ENCODE peak calls at places on chromosomes 12 and 14, in eight cellular contexts. Q is AG04450; D is mesenchymal stem cell; A is osteoblast; F is PC-9; O is cardiac muscle cell; X is colonic mucosa; Y is CD8-positive, alpha-beta T cell. C is an unnamed sample. For H3K27me3, the result is how much of the 10 kb centered on the place peaks cover.

GRCh38 chr14:105051182-105052109 is 13.8 kb downstream of the GPR132 start:
- DNase-seq in D (no peak), O (no peak), A (peak), F (no peak), Q (no peak), Y (no peak), X (no peak), C (no peak)

GRCh38 chr14:24430143-24430681 is 458 bp downstream of the KHNYN start:
- DNase-seq in Y (peak), F (peak), A (peak), X (peak), Q (no peak), O (peak), D (peak), C (peak)

GRCh38 chr14:74879427-74880180 is 2.1 kb upstream of the DLST start:
- DNase-seq in F (no peak), O (no peak), X (no peak), Y (no peak), A (no peak), D (peak), Q (no peak), C (no peak)

GRCh38 chr12:122067966-122068365 is 10.6 kb upstream of the MLXIP start:
- DNase-seq in D (peak), X (no peak), F (no peak), Q (no peak), O (peak), Y (no peak), A (peak), C (peak)

GRCh38 chr12:94240171-94240570 is 91.8 kb downstream of the PLXNC1 start:
- DNase-seq in Y (no peak), D (no peak), A (no peak), X (no peak), F (no peak), Q (no peak), O (no peak), C (no peak)

GRCh38 chr12:109475993-109476806 is 900 bp downstream of the KCTD10 start:
- DNase-seq in X (no peak), A (no peak), D (no peak), Y (no peak), Q (no peak), F (no peak), O (no peak), C (no peak)

GRCh38 chr12:75116611-75117010 is 93.0 kb downstream of the KCNC2 start:
- DNase-seq in F (no peak), O (no peak), D (no peak), Q (no peak), X (no peak), Y (no peak), A (no peak), C (no peak)

GRCh38 chr12:98064501-98064900 is 450.9 kb upstream of the TMPO start:
- DNase-seq in O (no peak), Q (no peak), D (no peak), Y (no peak), X (no peak), A (no peak), F (no peak), C (no peak)

GRCh38 chr12:65875635-65876034 is 51.4 kb downstream of the HMGA2 start:
- DNase-seq in D (peak), A (no peak), F (no peak), Y (no peak), O (peak), Q (no peak), X (no peak), C (no peak)

GRCh38 chr12:12503384-12504078 is 59.1 kb downstream of the DUSP16 start:
- DNase-seq in O (no peak), D (no peak), A (peak), F (no peak), Q (no peak), X (no peak), Y (no peak), C (no peak)

GRCh38 chr14:20460458-20461229 is 590 bp downstream of the PIP4P1 start:
- DNase-seq in Q (no peak), X (peak), O (no peak), F (peak), D (no peak), A (peak), Y (peak), C (no peak)

GRCh38 chr14:71533396-71533795 is 398.8 kb upstream of the RGS6 start:
- DNase-seq in Y (no peak), O (peak), X (no peak), A (peak), F (no peak), D (no peak), Q (no peak), C (no peak)

GRCh38 chr14:31583043-31583442 is 21.8 kb downstream of the NUBPL start:
- DNase-seq in D (no peak), Q (no peak), Y (no peak), F (no peak), A (no peak), X (no peak), O (peak), C (no peak)

GRCh38 chr12:27973487-27973890 is 956 bp upstream of the PTHLH start:
- DNase-seq in F (no peak), A (peak), D (peak), Q (no peak), Y (no peak), O (peak), X (no peak), C (no peak)

GRCh38 chr12:27974735-27975221 is 2.2 kb upstream of the PTHLH start:
- DNase-seq in F (no peak), Y (no peak), O (peak), Q (no peak), X (no peak), D (no peak), A (peak), C (no peak)

GRCh38 chr12:27979145-27979544 is 6.6 kb upstream of the PTHLH start:
- DNase-seq in X (no peak), F (no peak), Q (no peak), O (no peak), D (no peak), Y (no peak), A (no peak), C (no peak)

GRCh38 chr12:27972721-27973120 is at the start of gene PTHLH:
- DNase-seq in D (no peak), F (no peak), Q (no peak), O (no peak), X (no peak), Y (no peak), A (no peak), C (no peak)

GRCh38 chr12:27975222-27976136 is 2.9 kb upstream of the PTHLH start:
- DNase-seq in O (peak), Y (no peak), F (peak), X (no peak), Q (no peak), D (peak), A (peak), C (peak)
- H3K27me3 ChIP-seq in O (half or more), Y (under half), F (under half), X (under half), Q (under half), D (under half), A (under half), C (half or more)

GRCh38 chr14:93329965-93330608 is 2.7 kb downstream of the BTBD7 start:
- DNase-seq in X (no peak), Q (no peak), F (no peak), O (no peak), A (no peak), D (no peak), Y (no peak), C (no peak)
- H3K27ac ChIP-seq in X (peak), Q (no peak), F (peak), O (peak), A (no peak), D (peak), Y (no peak), C (no peak)

GRCh38 chr12:132237772-132238486 is 91.5 kb downstream of the GALNT9 start:
- DNase-seq in O (no peak), A (no peak), Q (no peak), X (no peak), D (no peak), Y (no peak), F (no peak), C (no peak)
- H3K27me3 ChIP-seq in O (under half), A (under half), Q (under half), X (under half), D (under half), Y (under half), F (under half), C (under half)

GRCh38 chr12:50060120-50060468 is 2.7 kb downstream of the ASIC1 start:
- DNase-seq in F (no peak), O (no peak), A (peak), Y (no peak), X (no peak), D (no peak), Q (no peak), C (no peak)

GRCh38 chr12:50059440-50060119 is 2.2 kb downstream of the ASIC1 start:
- DNase-seq in D (no peak), A (peak), F (no peak), Y (peak), Q (no peak), X (no peak), O (no peak), C (no peak)

GRCh38 chr12:50061946-50062725 is 4.7 kb downstream of the ASIC1 start:
- DNase-seq in Y (no peak), Q (no peak), A (peak), F (no peak), O (peak), X (no peak), D (no peak), C (no peak)

GRCh38 chr12:50062733-50063452 is 5.5 kb downstream of the ASIC1 start:
- DNase-seq in X (no peak), D (no peak), Y (no peak), A (peak), F (peak), O (no peak), Q (no peak), C (no peak)

GRCh38 chr12:50061172-50061571 is 3.8 kb downstream of the ASIC1 start:
- DNase-seq in D (no peak), F (no peak), Q (no peak), A (peak), Y (no peak), X (no peak), O (peak), C (no peak)
- H3K27ac ChIP-seq in D (no peak), F (no peak), Q (no peak), A (no peak), Y (no peak), X (no peak), O (no peak), C (no peak)

DNA sequence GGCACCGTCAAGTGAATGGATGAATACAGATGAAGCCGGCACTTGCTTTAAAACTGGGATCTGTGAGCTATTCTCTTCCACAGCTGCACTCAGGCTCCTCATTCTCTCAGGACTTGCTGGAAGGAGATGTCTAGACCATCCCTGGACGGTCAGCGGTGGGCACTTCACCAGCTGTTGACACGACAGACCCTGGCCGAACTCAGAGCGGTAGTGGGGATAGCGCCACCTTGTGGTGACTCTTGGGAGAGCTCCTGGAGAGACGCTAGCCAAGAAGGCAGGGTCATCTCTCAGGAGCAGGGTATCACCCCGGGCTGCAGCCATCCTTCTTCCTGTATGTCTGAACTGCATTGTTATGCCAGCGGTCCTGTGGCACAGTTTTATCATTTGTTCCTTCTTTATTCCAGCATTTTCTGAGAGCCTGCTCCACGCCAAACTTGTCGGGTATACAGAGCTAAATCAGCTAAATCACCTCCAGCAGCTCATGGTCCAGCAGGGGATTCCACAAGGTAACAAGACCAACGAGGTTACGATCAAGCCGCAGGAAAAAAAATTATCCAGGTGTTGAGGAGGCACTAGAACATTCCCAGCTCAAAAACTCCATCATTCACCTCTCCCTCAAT is 10.0 kb downstream of the WNT1 start:
- DNase-seq in F (peak), D (peak), O (peak), X (peak), Y (peak), A (peak), Q (no peak), C (no peak)
- H3K27me3 ChIP-seq in F (under half), D (half or more), O (half or more), X (under half), Y (under half), A (half or more), Q (half or more), C (under half)

GRCh38 chr12:115979851-115980250 is 297.6 kb downstream of the MED13L start:
- DNase-seq in A (no peak), X (no peak), Y (no peak), D (no peak), F (no peak), Q (no peak), O (no peak), C (no peak)

GRCh38 chr12:115983226-115983798 is 294.2 kb downstream of the MED13L start:
- DNase-seq in A (no peak), Y (no peak), D (no peak), X (no peak), O (no peak), F (no peak), Q (no peak), C (no peak)

GRCh38 chr12:115979351-115979750 is 298.1 kb downstream of the MED13L start:
- DNase-seq in O (peak), Y (no peak), X (no peak), A (no peak), F (no peak), D (no peak), Q (no peak), C (no peak)

GRCh38 chr12:115984607-115985006 is 292.9 kb downstream of the MED13L start:
- DNase-seq in D (no peak), Q (no peak), A (no peak), Y (no peak), X (no peak), O (no peak), F (no peak), C (no peak)

GRCh38 chr12:115980339-115980738 is 297.2 kb downstream of the MED13L start:
- DNase-seq in Y (no peak), O (no peak), A (no peak), Q (no peak), X (no peak), D (no peak), F (no peak), C (no peak)
- H3K27ac ChIP-seq in Y (no peak), O (no peak), A (no peak), Q (no peak), X (no peak), D (no peak), F (no peak), C (no peak)

GRCh38 chr12:49342914-49343731 is 3.6 kb upstream of the DNAJC22 start:
- DNase-seq in F (no peak), D (no peak), Q (no peak), Y (peak), A (peak), X (no peak), O (no peak), C (no peak)
- H3K27me3 ChIP-seq in F (under half), D (half or more), Q (half or more), Y (under half), A (half or more), X (half or more), O (half or more), C (half or more)